ENCODE peak calls at places on chromosomes 6 and 20, in nine cellular contexts. T, C, O, F, N, D, Z, X and U are unnamed samples.
A peak's percentile ranks its signal among the peaks of the same experiment; 100 is the strongest.

GRCh38 chr20:35607003-35607735 is 8.5 kb upstream of the SPAG4 start:
- DNase-seq in T (no peak), C (no peak), O (no peak), F (no peak), N (no peak), D (no peak), Z (no peak), X (no peak), U (no peak)

GRCh38 chr20:3686867-3687321 is 5.1 kb upstream of the ADAM33 start:
- DNase-seq in T (no peak), C (no peak), O (no peak), F (no peak), N (peak; percentile 89), D (peak; percentile 75), Z (peak; percentile 95), X (peak; percentile 94), U (peak; percentile 58)

GRCh38 chr6:154786144-154786868 is 53.1 kb downstream of the SCAF8 start:
- DNase-seq in T (no peak), C (no peak), O (no peak), F (no peak), N (no peak), D (no peak), Z (no peak), X (no peak), U (no peak)

GRCh38 chr6:40852667-40853383 is 186.2 kb downstream of the UNC5CL start:
- DNase-seq in T (peak; percentile 54), C (no peak), O (no peak), F (no peak), N (no peak), D (no peak), Z (peak; percentile 9), X (no peak), U (no peak)

GRCh38 chr6:28002181-28002580 is 45.1 kb downstream of the OR2B6 start:
- DNase-seq in T (no peak), C (no peak), O (no peak), F (no peak), N (no peak), D (no peak), Z (no peak), X (no peak), U (no peak)

GRCh38 chr6:33732819-33733218 is 13.9 kb downstream of the IP6K3 start:
- DNase-seq in T (peak; percentile 31), C (no peak), O (no peak), F (no peak), N (no peak), D (no peak), Z (no peak), X (no peak), U (no peak)

GRCh38 chr20:31894980-31895675 is 24.7 kb downstream of the TTLL9 start:
- DNase-seq in T (peak; percentile 29), C (peak; percentile 58), O (peak; percentile 5), F (peak; percentile 36), N (peak; percentile 52), D (peak; percentile 61), Z (peak; percentile 73), X (peak; percentile 78), U (peak; percentile 73)

GRCh38 chr6:138257638-138258040 is 39.3 kb upstream of the PBOV1 start:
- DNase-seq in T (no peak), C (no peak), O (no peak), F (no peak), N (no peak), D (no peak), Z (no peak), X (no peak), U (no peak)

DNA sequence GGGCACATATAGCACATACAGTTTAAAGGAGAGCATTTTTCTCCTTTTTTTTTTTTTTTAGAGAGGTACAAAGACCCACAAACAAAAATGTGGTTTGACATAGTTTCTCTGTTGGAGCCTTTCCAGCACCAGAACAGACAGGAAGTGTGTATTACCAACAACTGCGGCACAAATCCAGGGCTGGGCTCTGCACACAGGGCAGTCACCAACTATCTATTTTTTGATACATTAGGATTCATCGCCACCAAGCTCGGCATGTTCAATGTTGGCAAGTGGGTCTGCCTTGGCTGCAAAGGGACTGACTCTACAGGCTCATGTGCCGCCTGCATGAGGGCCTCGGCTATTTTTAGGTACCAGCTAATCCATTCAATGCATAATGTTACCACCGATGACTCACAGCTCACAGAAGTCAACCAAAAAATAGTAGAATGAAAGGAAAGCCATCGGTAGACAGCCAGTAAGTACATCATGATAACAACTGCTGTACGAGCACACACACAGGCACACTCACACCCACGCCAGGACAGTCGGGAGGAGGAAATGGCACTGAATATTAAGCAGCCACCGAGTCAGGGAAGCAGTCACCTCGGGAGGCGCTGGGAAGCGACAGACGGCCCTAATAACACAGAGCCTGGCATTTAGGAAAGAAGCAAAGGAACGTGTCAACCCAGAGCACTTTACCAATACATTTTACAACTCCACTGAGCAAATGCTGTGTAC is 81.6 kb downstream of the GMPR start:
- DNase-seq in T (peak; percentile 90), C (peak; percentile 15), O (no peak), F (peak; percentile 64), N (peak; percentile 88), D (peak; percentile 47), Z (peak; percentile 89), X (peak; percentile 85), U (peak; percentile 43)
- H3K4me1 ChIP-seq in T (peaks cover 19% of the 10 kb centered on the region), C (peaks cover 9% of the 10 kb centered on the region), O (peaks cover 71% of the 10 kb centered on the region), F (peaks cover 4% of the 10 kb centered on the region), N (peaks cover 3% of the 10 kb centered on the region), D (peaks cover 11% of the 10 kb centered on the region), Z (peaks cover 22% of the 10 kb centered on the region), X (no peaks in the 10 kb centered on the region), U (peaks cover 16% of the 10 kb centered on the region)

GRCh38 chr20:5928831-5929715 is 21.3 kb downstream of the TRMT6 start:
- DNase-seq in T (no peak), C (no peak), O (no peak), F (no peak), N (no peak), D (no peak), Z (no peak), X (no peak), U (no peak)

GRCh38 chr20:5932796-5933195 is 17.5 kb downstream of the TRMT6 start:
- DNase-seq in T (no peak), C (no peak), O (no peak), F (no peak), N (no peak), D (no peak), Z (no peak), X (no peak), U (no peak)

GRCh38 chr20:5928063-5928462 is 22.3 kb downstream of the TRMT6 start:
- DNase-seq in T (no peak), C (no peak), O (no peak), F (no peak), N (no peak), D (no peak), Z (no peak), X (no peak), U (no peak)

GRCh38 chr20:5933802-5934436 is 16.4 kb downstream of the TRMT6 start:
- DNase-seq in T (peak; percentile 21), C (peak; percentile 48), O (no peak), F (peak; percentile 25), N (no peak), D (peak; percentile 27), Z (peak; percentile 18), X (no peak), U (no peak)

GRCh38 chr20:5931411-5931810 is 18.9 kb downstream of the TRMT6 start:
- DNase-seq in T (no peak), C (no peak), O (no peak), F (no peak), N (no peak), D (no peak), Z (no peak), X (no peak), U (no peak)
- TF ChIP-seq CTCF in T (no peak), C (no peak), O (no peak), F (no peak), N (no peak), D (no peak), Z (no peak), X (no peak), U (no peak)

DNA sequence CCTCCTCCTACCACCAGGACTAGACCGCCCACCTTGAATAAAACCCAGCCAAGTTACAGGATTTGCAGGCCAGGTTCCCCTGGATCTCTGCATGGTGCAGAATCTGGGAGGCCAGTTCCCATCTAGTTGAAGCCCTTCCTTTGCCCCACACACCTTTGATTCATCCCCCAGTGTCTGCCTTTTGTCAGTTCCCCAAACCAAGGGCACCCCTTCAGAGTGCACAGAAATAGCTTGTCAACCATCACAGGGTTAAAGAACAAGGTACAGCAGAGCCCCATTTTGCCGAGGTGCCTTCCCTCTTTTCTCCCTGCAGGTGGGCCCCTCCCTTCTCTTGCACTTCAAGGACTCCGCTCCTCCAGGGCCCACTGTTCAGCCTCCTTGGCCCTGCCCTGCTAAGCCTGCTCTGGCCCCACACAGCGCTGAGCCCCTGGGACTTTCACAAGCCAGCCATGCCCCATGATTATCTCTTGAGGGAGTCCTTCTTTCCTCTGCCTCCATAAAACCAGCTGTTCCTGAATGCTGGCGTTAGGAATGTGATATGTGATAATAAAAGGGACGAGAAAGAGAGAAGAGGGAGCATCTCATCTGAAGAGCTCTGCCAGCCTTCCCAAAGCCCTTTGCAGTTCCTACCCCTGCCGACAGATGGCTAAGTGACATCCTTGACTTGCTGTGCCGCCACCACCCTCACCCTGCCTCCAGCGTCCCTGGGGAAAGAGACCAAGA is 280.3 kb downstream of the CDC5L start:
- DNase-seq in T (peak; percentile 54), C (peak; percentile 38), O (no peak), F (peak; percentile 47), N (no peak), D (peak; percentile 66), Z (peak; percentile 39), X (no peak), U (no peak)
- H3K4me1 ChIP-seq in T (no peaks in the 10 kb centered on the region), C (peaks cover 9% of the 10 kb centered on the region), O (peaks cover 1% of the 10 kb centered on the region), F (peaks cover 3% of the 10 kb centered on the region), N (no peaks in the 10 kb centered on the region), D (no peaks in the 10 kb centered on the region), Z (peaks cover 3% of the 10 kb centered on the region), X (no peaks in the 10 kb centered on the region), U (no peaks in the 10 kb centered on the region)

GRCh38 chr6:69792292-69792691 is 4.5 kb downstream of the LMBRD1 start:
- DNase-seq in T (no peak), C (no peak), O (no peak), F (no peak), N (no peak), D (no peak), Z (no peak), X (no peak), U (no peak)

GRCh38 chr6:69801225-69801624 is 4.4 kb upstream of the LMBRD1 start:
- DNase-seq in T (no peak), C (no peak), O (no peak), F (no peak), N (no peak), D (no peak), Z (no peak), X (no peak), U (no peak)

GRCh38 chr6:69796081-69796626 is 656 bp downstream of the LMBRD1 start:
- DNase-seq in T (peak; percentile 66), C (peak; percentile 23), O (no peak), F (no peak), N (no peak), D (peak; percentile 79), Z (peak; percentile 41), X (no peak), U (peak; percentile 43)

GRCh38 chr6:69795469-69796080 is 1.2 kb downstream of the LMBRD1 start:
- DNase-seq in T (peak; percentile 34), C (no peak), O (no peak), F (no peak), N (no peak), D (no peak), Z (peak; percentile 10), X (no peak), U (no peak)

DNA sequence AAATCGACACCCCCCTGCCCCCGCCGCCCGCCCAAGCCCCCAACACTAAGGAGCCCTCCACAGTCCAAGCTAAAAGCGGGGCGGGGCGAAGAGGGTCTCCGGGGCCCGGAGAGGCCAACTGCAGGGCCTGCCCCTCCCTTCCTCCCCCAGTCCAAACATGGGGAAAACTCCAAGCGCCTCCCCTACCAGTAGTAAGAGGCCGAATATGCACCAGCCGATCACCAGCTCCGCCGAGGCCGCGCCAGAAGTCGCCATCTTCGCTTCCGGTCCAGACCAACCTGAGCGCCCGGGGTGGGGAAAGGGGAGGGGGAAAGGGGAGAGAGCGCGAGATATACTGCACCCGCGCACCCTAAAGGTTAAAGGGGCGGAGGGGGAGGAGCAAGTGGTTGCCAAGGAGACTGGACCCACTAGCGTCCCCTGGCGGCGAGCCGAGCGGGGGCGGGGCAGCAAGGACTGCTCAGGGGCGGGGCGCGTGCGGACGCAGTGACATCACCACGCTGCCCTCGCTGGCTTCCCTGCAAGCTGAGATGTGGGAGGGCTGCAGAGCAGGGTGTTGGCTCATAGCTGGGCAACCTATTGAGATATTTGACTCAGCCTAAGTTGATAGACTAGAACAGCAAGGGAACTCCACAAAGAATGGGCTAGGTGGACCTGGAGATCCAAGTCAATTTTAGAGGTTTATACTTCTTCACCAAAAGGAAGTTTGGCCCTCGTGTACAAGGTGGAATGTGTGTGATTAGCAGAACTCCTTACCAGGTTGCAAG is at the start of gene LMBRD1:
- DNase-seq in T (peak; percentile 97), C (peak; percentile 93), O (peak; percentile 88), F (peak; percentile 78), N (peak; percentile 98), D (peak; percentile 100), Z (peak; percentile 98), X (peak; percentile 97), U (peak; percentile 97)
- TF ChIP-seq CTCF in T (peak; percentile 80), C (peak; percentile 70), O (peak; percentile 86), F (peak; percentile 100), N (peak; percentile 96), D (peak; percentile 89), Z (peak; percentile 63), X (peak; percentile 87), U (peak; percentile 82)